ENCODE peak calls at places on chromosomes 13 and 19, in eight cellular contexts. P, L, C, I, F, U, Y and D are unnamed samples. For H3K36me3, the result is how much of the 10 kb centered on the place peaks cover.

GRCh38 chr13:46675016-46675415 is 121.9 kb downstream of the ESD start:
- DNase-seq in P (no peak), L (no peak), C (no peak), I (no peak), F (no peak), U (no peak), Y (no peak), D (no peak)

GRCh38 chr13:84413016-84413415 is 530.7 kb upstream of the SLITRK1 start:
- DNase-seq in P (no peak), L (no peak), C (no peak), I (no peak), F (no peak), U (no peak), Y (no peak), D (no peak)

GRCh38 chr19:12983561-12984142 is 11.6 kb upstream of the NFIX start:
- DNase-seq in P (peak), L (peak), C (peak), I (peak), F (peak), U (peak), Y (peak), D (peak)

GRCh38 chr19:35615036-35615435 is 2.5 kb downstream of the HAUS5 start:
- DNase-seq in P (no peak), L (no peak), C (no peak), I (no peak), F (no peak), U (no peak), Y (no peak), D (no peak)

GRCh38 chr19:28234637-28235036 is 978.3 kb downstream of the UQCRFS1 start:
- DNase-seq in P (peak), L (no peak), C (no peak), I (no peak), F (no peak), U (no peak), Y (no peak), D (no peak)

GRCh38 chr13:98363326-98363725 is 186.3 kb upstream of the RNF113B start:
- DNase-seq in P (no peak), L (no peak), C (no peak), I (no peak), F (no peak), U (no peak), Y (no peak), D (no peak)

GRCh38 chr13:109156181-109156935 is 526.9 kb downstream of the MYO16 start:
- DNase-seq in P (peak), L (no peak), C (no peak), I (no peak), F (no peak), U (no peak), Y (no peak), D (no peak)

GRCh38 chr19:8532170-8532569 is 18.2 kb upstream of the ZNF414 start:
- DNase-seq in P (no peak), L (no peak), C (no peak), I (no peak), F (no peak), U (peak), Y (no peak), D (peak)

GRCh38 chr19:30419581-30420180 is 47.5 kb downstream of the ZNF536 start:
- DNase-seq in P (no peak), L (no peak), C (no peak), I (no peak), F (no peak), U (no peak), Y (no peak), D (no peak)

GRCh38 chr13:75544681-75545333 is 4.8 kb upstream of the UCHL3 start:
- DNase-seq in P (peak), L (no peak), C (no peak), I (no peak), F (no peak), U (peak), Y (no peak), D (no peak)

GRCh38 chr13:45341034-45341798 is at the start of gene TPT1:
- DNase-seq in P (peak), L (peak), C (peak), I (peak), F (peak), U (peak), Y (peak), D (peak)

GRCh38 chr13:42284068-42284467 is 12.1 kb downstream of the AKAP11 start:
- DNase-seq in P (no peak), L (no peak), C (no peak), I (no peak), F (no peak), U (no peak), Y (no peak), D (no peak)

GRCh38 chr19:16095071-16095571 is 16.6 kb upstream of the RAB8A start:
- DNase-seq in P (no peak), L (no peak), C (no peak), I (no peak), F (no peak), U (no peak), Y (no peak), D (no peak)

GRCh38 chr19:47247308-47247990 is 8.9 kb upstream of the CCDC9 start:
- DNase-seq in P (peak), L (peak), C (peak), I (peak), F (peak), U (peak), Y (peak), D (peak)

GRCh38 chr13:98994080-98994479 is 16.2 kb upstream of the DOCK9 start:
- DNase-seq in P (no peak), L (no peak), C (no peak), I (no peak), F (no peak), U (no peak), Y (no peak), D (no peak)

GRCh38 chr19:6455924-6456323 is 3.7 kb downstream of the SLC25A23 start:
- DNase-seq in P (no peak), L (no peak), C (no peak), I (no peak), F (no peak), U (no peak), Y (no peak), D (no peak)

GRCh38 chr13:50082426-50083283 is 67.4 kb downstream of the KCNRG start:
- DNase-seq in P (peak), L (peak), C (peak), I (peak), F (peak), U (peak), Y (peak), D (peak)

GRCh38 chr13:91296011-91296410 is 51.5 kb upstream of the MIR17HG start:
- DNase-seq in P (no peak), L (peak), C (no peak), I (no peak), F (no peak), U (no peak), Y (no peak), D (peak)

GRCh38 chr19:14460935-14461334 is 14.2 kb downstream of the PTGER1 start:
- DNase-seq in P (no peak), L (no peak), C (no peak), I (no peak), F (no peak), U (no peak), Y (no peak), D (no peak)

GRCh38 chr13:36074659-36075058 is 56.5 kb downstream of the DCLK1 start:
- DNase-seq in P (no peak), L (no peak), C (no peak), I (no peak), F (no peak), U (no peak), Y (no peak), D (no peak)

GRCh38 chr13:113207890-113208423 is 512 bp downstream of the PCID2 start:
- DNase-seq in P (peak), L (peak), C (peak), I (peak), F (peak), U (peak), Y (no peak), D (peak)

GRCh38 chr13:30576528-30576927 is 41.2 kb upstream of the USPL1 start:
- DNase-seq in P (peak), L (no peak), C (peak), I (no peak), F (no peak), U (peak), Y (no peak), D (peak)

GRCh38 chr19:13622727-13623126 is 116.4 kb upstream of the CACNA1A start:
- DNase-seq in P (no peak), L (no peak), C (no peak), I (no peak), F (no peak), U (no peak), Y (no peak), D (no peak)

GRCh38 chr19:31518626-31519025 is 169.4 kb upstream of the TSHZ3 start:
- DNase-seq in P (no peak), L (no peak), C (no peak), I (no peak), F (no peak), U (no peak), Y (no peak), D (no peak)

GRCh38 chr19:4969772-4970531 is 1.0 kb downstream of the KDM4B start:
- DNase-seq in P (no peak), L (no peak), C (no peak), I (peak), F (no peak), U (no peak), Y (no peak), D (peak)

DNA sequence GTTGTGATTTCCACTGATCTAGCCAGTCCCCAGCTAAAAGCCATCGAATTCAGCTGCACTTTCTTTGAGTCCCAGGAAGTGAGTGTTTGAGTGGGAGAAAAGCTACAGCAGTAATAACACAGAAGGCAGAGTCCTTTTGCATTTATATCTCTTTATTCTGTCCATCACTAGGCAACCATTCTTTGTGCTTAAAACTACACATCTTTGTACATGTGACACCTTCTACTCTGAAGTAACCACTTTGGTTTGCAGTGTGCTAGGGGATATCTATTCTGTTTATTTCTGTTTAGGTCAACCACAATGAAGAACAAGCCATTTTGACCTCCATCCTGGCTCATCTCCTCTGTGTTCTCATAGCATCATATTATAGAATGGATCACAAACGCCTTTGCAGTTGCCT is 226.0 kb upstream of the SERP2 start:
- DNase-seq in P (no peak), L (no peak), C (no peak), I (no peak), F (no peak), U (no peak), Y (no peak), D (no peak)
- H3K36me3 ChIP-seq in P (under half), L (under half), C (under half), I (under half), F (under half), U (under half), Y (under half), D (under half)

GRCh38 chr19:42045575-42045974 is 24.4 kb downstream of the GRIK5 start:
- DNase-seq in P (no peak), L (no peak), C (no peak), I (no peak), F (no peak), U (no peak), Y (no peak), D (no peak)

GRCh38 chr19:42053037-42053935 is 16.7 kb downstream of the GRIK5 start:
- DNase-seq in P (no peak), L (no peak), C (no peak), I (no peak), F (no peak), U (no peak), Y (no peak), D (no peak)

GRCh38 chr19:42052241-42052863 is 17.7 kb downstream of the GRIK5 start:
- DNase-seq in P (no peak), L (no peak), C (no peak), I (no peak), F (no peak), U (no peak), Y (no peak), D (no peak)

GRCh38 chr19:42051166-42052115 is 18.6 kb downstream of the GRIK5 start:
- DNase-seq in P (no peak), L (no peak), C (no peak), I (no peak), F (no peak), U (no peak), Y (no peak), D (peak)

GRCh38 chr19:42048992-42049391 is 21.0 kb downstream of the GRIK5 start:
- DNase-seq in P (no peak), L (no peak), C (no peak), I (no peak), F (no peak), U (no peak), Y (no peak), D (peak)
- H3K36me3 ChIP-seq in P (under half), L (under half), C (under half), I (under half), F (under half), U (under half), Y (under half), D (under half)

GRCh38 chr19:813359-814107 is 8.2 kb downstream of the PLPPR3 start:
- DNase-seq in P (no peak), L (no peak), C (no peak), I (no peak), F (no peak), U (no peak), Y (no peak), D (no peak)

GRCh38 chr19:815079-815774 is 6.5 kb downstream of the PLPPR3 start:
- DNase-seq in P (no peak), L (no peak), C (no peak), I (no peak), F (no peak), U (no peak), Y (no peak), D (no peak)

GRCh38 chr19:812819-813358 is 8.9 kb downstream of the PLPPR3 start:
- DNase-seq in P (no peak), L (no peak), C (no peak), I (no peak), F (no peak), U (no peak), Y (no peak), D (no peak)

GRCh38 chr19:815775-816499 is 5.8 kb downstream of the PLPPR3 start:
- DNase-seq in P (no peak), L (no peak), C (no peak), I (no peak), F (no peak), U (no peak), Y (no peak), D (no peak)

GRCh38 chr19:814108-815078 is 7.4 kb downstream of the PLPPR3 start:
- DNase-seq in P (no peak), L (no peak), C (no peak), I (no peak), F (no peak), U (no peak), Y (no peak), D (no peak)
- H3K36me3 ChIP-seq in P (under half), L (under half), C (under half), I (under half), F (under half), U (under half), Y (under half), D (under half)

DNA sequence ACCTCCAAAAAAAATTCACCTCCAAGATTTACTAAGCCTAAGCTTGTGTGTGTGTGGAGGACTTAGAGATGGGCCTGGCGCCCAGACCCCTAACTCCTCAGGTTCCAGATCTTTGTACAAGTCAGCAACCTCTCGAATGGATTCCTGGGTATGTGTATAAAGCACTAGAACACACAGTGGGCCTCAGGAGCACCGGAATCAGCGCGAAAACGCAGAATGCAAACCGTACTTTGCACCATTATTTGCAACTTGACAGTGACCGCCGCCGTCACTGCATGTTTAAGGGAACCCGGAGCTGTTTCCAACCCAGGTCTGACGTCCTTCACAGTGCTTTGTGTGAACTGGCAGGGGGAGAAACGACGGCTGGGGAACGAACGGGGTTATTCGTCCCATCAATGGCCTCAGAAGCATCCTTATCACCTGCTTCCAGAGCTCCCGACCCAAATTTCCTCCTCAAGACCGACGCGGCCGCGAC is 688 bp downstream of the ZNF606 start:
- DNase-seq in P (peak), L (no peak), C (no peak), I (no peak), F (no peak), U (peak), Y (no peak), D (no peak)
- H3K36me3 ChIP-seq in P (under half), L (under half), C (half or more), I (under half), F (under half), U (under half), Y (half or more), D (under half)

DNA sequence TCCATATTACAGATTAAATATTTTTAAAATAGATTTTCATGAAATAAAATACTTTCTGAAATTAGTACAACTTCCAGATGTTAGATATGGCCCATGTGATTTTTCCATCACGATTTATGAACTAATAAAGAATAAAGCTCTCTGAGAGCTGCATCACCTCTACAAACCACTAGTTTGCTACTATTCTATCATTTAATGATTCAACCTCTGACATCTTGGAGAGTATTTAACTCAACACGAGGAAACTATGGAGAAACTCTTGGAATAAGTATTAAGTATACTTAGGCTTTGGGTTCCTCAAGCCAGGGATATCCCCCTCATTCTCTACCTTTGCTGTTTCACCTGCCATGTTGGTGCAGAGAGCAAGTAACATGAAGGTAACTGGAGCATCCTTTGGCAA is 55.7 kb downstream of the DACH1 start:
- DNase-seq in P (no peak), L (no peak), C (no peak), I (no peak), F (no peak), U (no peak), Y (no peak), D (no peak)
- H3K36me3 ChIP-seq in P (under half), L (under half), C (under half), I (under half), F (under half), U (under half), Y (under half), D (under half)

GRCh38 chr13:48081739-48082138 is 13.2 kb downstream of the MED4 start:
- DNase-seq in P (no peak), L (no peak), C (no peak), I (no peak), F (no peak), U (no peak), Y (no peak), D (no peak)

GRCh38 chr13:48074006-48074405 is 20.9 kb downstream of the MED4 start:
- DNase-seq in P (no peak), L (no peak), C (no peak), I (no peak), F (no peak), U (no peak), Y (no peak), D (no peak)

GRCh38 chr13:48072787-48073186 is 22.1 kb downstream of the MED4 start:
- DNase-seq in P (no peak), L (no peak), C (no peak), I (no peak), F (no peak), U (no peak), Y (no peak), D (no peak)

GRCh38 chr13:48072304-48072703 is 22.6 kb downstream of the MED4 start:
- DNase-seq in P (no peak), L (no peak), C (no peak), I (peak), F (no peak), U (no peak), Y (no peak), D (no peak)

DNA sequence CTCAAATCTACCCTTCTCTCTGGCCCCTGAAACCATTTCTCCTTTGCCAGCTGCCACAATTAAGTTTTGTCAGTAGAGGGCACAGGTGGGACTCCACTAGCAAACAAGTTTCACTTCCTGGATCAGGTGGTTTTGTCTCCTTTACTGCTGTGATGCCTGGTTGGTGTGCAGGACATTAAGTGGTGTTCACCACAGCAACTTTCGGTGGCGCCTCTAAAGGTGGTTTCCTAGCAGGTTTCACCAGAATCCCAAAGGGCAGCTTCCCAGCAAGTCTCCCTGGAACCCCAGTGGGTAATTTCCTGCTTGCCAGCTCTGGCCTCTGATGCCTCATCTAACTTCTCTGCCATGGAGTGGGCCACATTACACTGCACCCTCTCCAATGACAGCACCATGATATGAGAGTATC is 16.6 kb downstream of the MED4 start:
- DNase-seq in P (no peak), L (no peak), C (no peak), I (no peak), F (no peak), U (peak), Y (no peak), D (peak)
- H3K36me3 ChIP-seq in P (under half), L (under half), C (half or more), I (half or more), F (under half), U (half or more), Y (half or more), D (under half)